ENCODE peak calls at places on chromosome 22, in seven cellular contexts. O, Q, H, T, S, B and M are unnamed samples.

GRCh38 chr22:19709063-19709769 is 5.1 kb upstream of the SEPTIN5 start:
- DNase-seq in S (no peak), T (no peak), O (no peak), H (no peak), B (no peak), Q (no peak), M (no peak)

GRCh38 chr22:41983516-41983915 is 14.3 kb downstream of the SEPTIN3 start:
- DNase-seq in T (peak), H (no peak), B (peak), S (peak), O (no peak), Q (no peak), M (no peak)

GRCh38 chr22:26398741-26399153 is 30.3 kb upstream of the ASPHD2 start:
- DNase-seq in S (peak), O (peak), H (peak), B (peak), Q (peak), T (peak), M (peak)

GRCh38 chr22:19853058-19853878 is 1.4 kb downstream of the GNB1L start:
- DNase-seq in H (no peak), B (no peak), Q (no peak), O (no peak), T (no peak), S (no peak), M (no peak)

GRCh38 chr22:19448076-19448607 is 631 bp upstream of the C22orf39 start:
- DNase-seq in Q (peak), B (peak), T (peak), O (no peak), H (peak), S (no peak), M (peak)

GRCh38 chr22:38353142-38353629 is 36.0 kb upstream of the CSNK1E start:
- DNase-seq in B (peak), S (peak), O (peak), T (peak), H (peak), Q (peak), M (peak)

GRCh38 chr22:50027639-50028537 is 15.3 kb upstream of the IL17REL start:
- DNase-seq in H (peak), B (peak), T (peak), S (no peak), O (peak), Q (no peak), M (peak)

GRCh38 chr22:40289991-40290459 is 56.3 kb upstream of the ADSL start:
- DNase-seq in Q (peak), T (no peak), S (no peak), B (no peak), O (peak), H (peak), M (peak)

GRCh38 chr22:23688571-23688970 is 2.2 kb upstream of the RGL4 start:
- DNase-seq in O (no peak), Q (no peak), S (no peak), H (no peak), B (no peak), T (no peak), M (no peak)

GRCh38 chr22:17832665-17833064 is 58.4 kb upstream of the BID start:
- DNase-seq in O (no peak), B (no peak), Q (no peak), T (no peak), H (no peak), S (no peak), M (no peak)

GRCh38 chr22:22938672-22939536 is 51.3 kb downstream of the IGLL5 start:
- DNase-seq in S (no peak), O (peak), B (no peak), Q (no peak), H (no peak), T (no peak), M (no peak)

GRCh38 chr22:39401301-39401631 is 1.7 kb downstream of the TAB1 start:
- DNase-seq in B (no peak), T (no peak), S (no peak), Q (no peak), H (no peak), O (no peak), M (no peak)

GRCh38 chr22:23035557-23036277 is 34.6 kb upstream of the GNAZ start:
- DNase-seq in Q (no peak), T (no peak), S (no peak), B (no peak), O (no peak), H (peak), M (peak)

GRCh38 chr22:20438066-20438677 is 547 bp upstream of the SCARF2 start:
- DNase-seq in B (peak), Q (no peak), T (peak), H (no peak), O (no peak), S (no peak), M (no peak)

GRCh38 chr22:20909543-20910303 is 7.5 kb upstream of the CRKL start:
- DNase-seq in T (no peak), H (no peak), O (no peak), S (no peak), B (no peak), Q (no peak), M (no peak)

GRCh38 chr22:48925450-48925849 is 902.2 kb downstream of the BRD1 start:
- DNase-seq in B (no peak), Q (no peak), T (no peak), O (no peak), H (no peak), S (no peak), M (no peak)

GRCh38 chr22:45212992-45213751 is 27.5 kb downstream of the KIAA0930 start:
- DNase-seq in O (no peak), Q (no peak), S (peak), B (peak), H (no peak), T (peak), M (no peak)

GRCh38 chr22:29512031-29512430 is 32.0 kb downstream of the NEFH start:
- DNase-seq in T (no peak), S (no peak), B (no peak), H (no peak), O (no peak), Q (no peak), M (no peak)

GRCh38 chr22:37972527-37972926 is 11.8 kb downstream of the SOX10 start:
- DNase-seq in O (no peak), Q (no peak), T (no peak), S (no peak), H (no peak), B (no peak), M (no peak)

GRCh38 chr22:39543095-39543494 is 10.5 kb upstream of the RPS19BP1 start:
- DNase-seq in O (no peak), B (peak), S (peak), T (peak), Q (no peak), H (no peak), M (no peak)

GRCh38 chr22:49827853-49828598 is at the start of gene BRD1:
- DNase-seq in B (peak), O (peak), T (peak), S (no peak), Q (peak), H (peak), M (peak)

GRCh38 chr22:37416806-37417205 is 10.5 kb downstream of the ELFN2 start:
- DNase-seq in Q (no peak), T (no peak), S (peak), O (peak), B (no peak), H (peak), M (peak)

GRCh38 chr22:20808844-20809243 is 34.9 kb downstream of the SERPIND1 start:
- DNase-seq in Q (no peak), S (no peak), H (no peak), B (no peak), O (no peak), T (no peak), M (no peak)